ENCODE peak calls at places on chromosomes 11 and 22, in seven cellular contexts. X is neuronal stem cell, G is H1, R is mesendoderm, T is H9, F is IMR-90, A is mesenchymal stem cell. U is an unnamed sample.

GRCh38 chr11:92969634-92970347 is at the start of gene MTNR1B:
- DNase-seq in F (no peak), X (peak; percentile 6), G (no peak), A (no peak), T (no peak), R (no peak), U (no peak)

GRCh38 chr11:78179459-78180071 is 8.9 kb downstream of the KCTD21 start:
- DNase-seq in A (no peak), R (peak; percentile 59), T (no peak), G (no peak), F (no peak), X (no peak), U (peak; percentile 19)

GRCh38 chr22:38967451-38968450 is 10.3 kb downstream of the APOBEC3A start:
- DNase-seq in R (no peak), F (no peak), G (no peak), A (no peak), X (no peak), T (no peak), U (peak; percentile 17)

GRCh38 chr22:37460684-37461083 is 25.5 kb downstream of the MFNG start:
- DNase-seq in X (no peak), A (no peak), T (no peak), F (no peak), R (no peak), G (no peak), U (no peak)

GRCh38 chr11:72789493-72790131 is 4.2 kb downstream of the STARD10 start:
- DNase-seq in F (peak; percentile 52), G (no peak), R (peak; percentile 44), A (peak; percentile 31), T (no peak), X (no peak), U (no peak)

GRCh38 chr11:70466596-70466995 is 68.3 kb downstream of the CTTN start:
- DNase-seq in R (no peak), A (no peak), G (no peak), T (no peak), X (no peak), F (no peak), U (no peak)

GRCh38 chr11:31655483-31655882 is 145.9 kb downstream of the ELP4 start:
- DNase-seq in T (no peak), A (peak; percentile 41), X (no peak), F (peak; percentile 85), R (peak; percentile 29), G (no peak), U (no peak)

GRCh38 chr11:118436639-118437045 is 350 bp downstream of the KMT2A start:
- DNase-seq in F (peak; percentile 21), G (no peak), X (peak; percentile 48), T (peak; percentile 37), R (peak; percentile 34), A (peak; percentile 48), U (peak; percentile 18)

GRCh38 chr11:64724863-64725535 is 2.0 kb upstream of the NRXN2 start:
- DNase-seq in A (no peak), G (no peak), X (no peak), R (no peak), T (no peak), F (no peak), U (no peak)

GRCh38 chr11:57566564-57567209 is 785 bp downstream of the UBE2L6 start:
- DNase-seq in R (no peak), G (no peak), A (no peak), T (no peak), X (no peak), F (no peak), U (no peak)

GRCh38 chr11:69353696-69354544 is 60.0 kb downstream of the MYEOV start:
- DNase-seq in R (no peak), T (no peak), A (no peak), X (no peak), F (no peak), G (no peak), U (no peak)

GRCh38 chr11:69356703-69357457 is 62.9 kb downstream of the MYEOV start:
- DNase-seq in G (no peak), A (no peak), F (no peak), X (no peak), R (no peak), T (peak; percentile 14), U (no peak)

GRCh38 chr11:69355959-69356702 is 62.2 kb downstream of the MYEOV start:
- DNase-seq in X (no peak), F (no peak), T (no peak), R (no peak), A (no peak), G (no peak), U (no peak)

GRCh38 chr11:69354545-69354897 is 60.6 kb downstream of the MYEOV start:
- DNase-seq in F (no peak), G (no peak), T (no peak), X (no peak), A (no peak), R (no peak), U (no peak)

GRCh38 chr11:69355346-69355940 is 61.5 kb downstream of the MYEOV start:
- DNase-seq in T (peak; percentile 15), G (no peak), F (no peak), X (no peak), R (no peak), A (no peak), U (no peak)
- H2BK5ac ChIP-seq in T (no peak overlapping the region), G (no peak overlapping the region), F (no peak overlapping the region), X (no peak overlapping the region), R (no peak overlapping the region), A (peak overlapping the region; percentile 15), U (no peak overlapping the region)

DNA sequence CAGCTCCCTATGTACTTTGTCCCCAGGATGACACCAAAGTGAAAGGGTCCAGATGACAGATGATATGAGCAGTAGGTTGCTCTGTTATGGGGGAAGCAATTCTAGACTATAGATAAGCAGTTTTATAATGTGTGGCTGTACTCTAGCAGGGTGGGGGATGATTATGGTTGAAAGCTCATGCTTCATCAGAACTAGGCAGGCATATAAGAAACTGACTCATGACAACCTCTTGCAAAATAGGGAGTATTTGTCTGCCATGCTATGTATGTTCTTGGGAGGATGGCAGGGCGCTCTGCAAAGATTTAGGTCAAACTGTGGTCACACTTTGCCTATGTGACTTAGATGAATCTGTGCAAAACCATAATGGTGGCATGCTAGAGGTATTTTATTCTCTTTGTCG is 158.3 kb upstream of the ZBED5 start:
- DNase-seq in T (no peak), A (peak; percentile 27), X (no peak), G (no peak), F (no peak), R (no peak), U (no peak)
- H2AK5ac ChIP-seq in T (no peak overlapping the region), A (no peak overlapping the region), X (no peak overlapping the region), G (no peak overlapping the region), F (no peak overlapping the region), R (no peak overlapping the region), U (no peak overlapping the region)

GRCh38 chr11:39651857-39652461 is 1807.5 kb downstream of the LRRC4C start:
- DNase-seq in T (no peak), F (no peak), G (no peak), X (no peak), R (no peak), A (no peak), U (no peak)
- H2BK5ac ChIP-seq in T (no peak overlapping the region), F (no peak overlapping the region), G (no peak overlapping the region), X (no peak overlapping the region), R (no peak overlapping the region), A (no peak overlapping the region), U (no peak overlapping the region)

GRCh38 chr22:44992166-44992565 is 17.6 kb downstream of the PHF21B start:
- DNase-seq in T (no peak), F (no peak), R (no peak), X (no peak), G (no peak), A (no peak), U (no peak)
- H2AK5ac ChIP-seq in T (no peak overlapping the region), F (no peak overlapping the region), R (no peak overlapping the region), X (no peak overlapping the region), G (no peak overlapping the region), A (no peak overlapping the region), U (no peak overlapping the region)

GRCh38 chr11:11975201-11976092 is 33.0 kb downstream of the DKK3 start:
- DNase-seq in G (no peak), A (no peak), T (peak; percentile 19), R (peak; percentile 64), X (no peak), F (no peak), U (no peak)

GRCh38 chr11:11972942-11973341 is 35.5 kb downstream of the DKK3 start:
- DNase-seq in A (no peak), R (no peak), F (no peak), G (no peak), X (no peak), T (no peak), U (no peak)

GRCh38 chr11:11973361-11973800 is 35.0 kb downstream of the DKK3 start:
- DNase-seq in R (no peak), T (peak; percentile 23), F (peak; percentile 72), X (no peak), A (peak; percentile 75), G (no peak), U (no peak)

GRCh38 chr11:11972148-11972547 is 36.3 kb downstream of the DKK3 start:
- DNase-seq in A (no peak), T (no peak), X (no peak), R (no peak), G (no peak), F (no peak), U (no peak)

GRCh38 chr11:11973866-11974265 is 34.6 kb downstream of the DKK3 start:
- DNase-seq in X (no peak), F (peak; percentile 16), G (no peak), R (no peak), T (peak; percentile 15), A (no peak), U (no peak)
- H2BK5ac ChIP-seq in X (no peak overlapping the region), F (peak overlapping the region; percentile 11), G (no peak overlapping the region), R (no peak overlapping the region), T (no peak overlapping the region), A (no peak overlapping the region), U (peak overlapping the region; percentile 45)

DNA sequence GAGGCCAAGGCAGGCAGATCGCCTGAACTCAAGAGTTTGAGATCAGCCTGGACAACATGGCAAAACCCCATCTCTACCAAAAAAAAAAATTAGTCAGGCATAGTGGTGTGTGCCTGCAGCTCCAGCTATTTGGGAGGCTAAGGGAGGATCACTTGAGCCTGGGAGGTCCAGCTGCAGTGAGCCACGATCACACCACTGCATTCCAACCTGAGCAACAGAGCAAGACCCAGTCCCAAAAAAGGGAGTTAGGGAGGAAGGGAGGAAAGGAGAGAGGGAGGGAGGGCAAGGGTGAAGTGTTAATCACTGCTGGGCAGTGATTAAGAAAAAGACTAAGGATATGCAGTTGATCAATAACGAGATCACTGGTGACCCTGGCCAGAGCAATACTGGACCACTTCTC is 56.0 kb upstream of the APOA1 start:
- DNase-seq in G (no peak), F (no peak), T (no peak), R (no peak), X (no peak), A (no peak), U (no peak)
- H2AK5ac ChIP-seq in G (no peak overlapping the region), F (no peak overlapping the region), T (no peak overlapping the region), R (no peak overlapping the region), X (no peak overlapping the region), A (no peak overlapping the region), U (no peak overlapping the region)

DNA sequence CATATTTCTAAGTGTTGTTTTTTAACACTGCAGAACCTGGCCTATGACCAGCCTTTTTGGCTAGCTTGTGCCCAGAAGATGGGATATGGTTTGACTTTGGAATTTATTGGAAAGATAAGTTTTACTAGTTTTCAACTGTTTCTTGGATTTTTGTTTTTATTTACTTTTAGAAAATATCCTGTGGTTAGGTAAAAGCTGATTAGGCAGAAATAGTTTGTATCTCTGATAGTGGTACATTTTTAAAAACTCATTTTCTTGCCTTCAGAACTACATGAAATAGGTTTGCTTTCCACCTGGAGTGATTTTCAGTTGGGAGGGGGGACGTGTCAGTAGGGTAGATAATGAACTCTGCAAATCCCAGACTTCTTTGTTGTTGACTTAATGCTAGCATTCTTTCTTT is 91.3 kb upstream of the RASSF10 start:
- DNase-seq in X (no peak), F (no peak), G (no peak), A (no peak), R (no peak), T (no peak), U (no peak)
- H2BK5ac ChIP-seq in X (no peak overlapping the region), F (no peak overlapping the region), G (no peak overlapping the region), A (no peak overlapping the region), R (no peak overlapping the region), T (no peak overlapping the region), U (no peak overlapping the region)